ENCODE peak calls at places on chromosome 14, in ten cellular contexts. Q is fibroblast of mammary gland, R is AG10803, U is upper lobe of right lung, I is astrocyte of the cerebellum, S is Calu3, C is H1, J is ovary, T is endothelial cell, N is tibial nerve. A is an unnamed sample.

GRCh38 chr14:69374235-69374634 is 23.9 kb downstream of the ERH start:
- DNase-seq in J (no peak), S (no peak), R (no peak), Q (no peak), U (no peak), C (no peak), I (no peak), T (no peak), N (no peak), A (no peak)

GRCh38 chr14:61226015-61226654 is 55.0 kb downstream of the TMEM30B start:
- DNase-seq in U (no peak), T (no peak), S (no peak), J (no peak), C (no peak), R (peak; percentile 80), I (peak; percentile 79), Q (no peak), N (no peak), A (no peak)

GRCh38 chr14:90396342-90397339 is at the start of gene CALM1:
- DNase-seq in N (peak; percentile 86), S (peak; percentile 96), R (peak; percentile 97), U (peak; percentile 97), C (peak; percentile 80), I (peak; percentile 83), J (peak; percentile 97), T (peak; percentile 96), Q (peak; percentile 90), A (peak; percentile 97)

GRCh38 chr14:77709412-77709811 is 1.5 kb downstream of the SLIRP start:
- DNase-seq in N (no peak), S (no peak), J (no peak), C (no peak), T (no peak), U (no peak), R (no peak), Q (no peak), I (no peak), A (no peak)

GRCh38 chr14:98962118-98962517 is 309.9 kb downstream of the BCL11B start:
- DNase-seq in C (no peak), U (no peak), J (no peak), I (no peak), T (no peak), S (no peak), R (no peak), N (no peak), Q (no peak), A (no peak)

GRCh38 chr14:93984987-93985410 is 8.6 kb upstream of the ASB2 start:
- DNase-seq in R (peak; percentile 95), I (peak; percentile 62), Q (peak; percentile 41), J (peak; percentile 45), C (no peak), U (no peak), N (no peak), S (peak; percentile 60), T (peak; percentile 49), A (peak; percentile 69)

GRCh38 chr14:97970222-97970621 is 1173.0 kb downstream of the VRK1 start:
- DNase-seq in T (no peak), C (no peak), S (no peak), J (no peak), R (no peak), N (no peak), Q (no peak), I (no peak), U (no peak), A (no peak)

GRCh38 chr14:50002926-50003212 is 110.0 kb downstream of the ARF6 start:
- DNase-seq in U (no peak), J (no peak), R (no peak), T (no peak), Q (no peak), N (no peak), C (no peak), I (no peak), S (no peak), A (no peak)

DNA sequence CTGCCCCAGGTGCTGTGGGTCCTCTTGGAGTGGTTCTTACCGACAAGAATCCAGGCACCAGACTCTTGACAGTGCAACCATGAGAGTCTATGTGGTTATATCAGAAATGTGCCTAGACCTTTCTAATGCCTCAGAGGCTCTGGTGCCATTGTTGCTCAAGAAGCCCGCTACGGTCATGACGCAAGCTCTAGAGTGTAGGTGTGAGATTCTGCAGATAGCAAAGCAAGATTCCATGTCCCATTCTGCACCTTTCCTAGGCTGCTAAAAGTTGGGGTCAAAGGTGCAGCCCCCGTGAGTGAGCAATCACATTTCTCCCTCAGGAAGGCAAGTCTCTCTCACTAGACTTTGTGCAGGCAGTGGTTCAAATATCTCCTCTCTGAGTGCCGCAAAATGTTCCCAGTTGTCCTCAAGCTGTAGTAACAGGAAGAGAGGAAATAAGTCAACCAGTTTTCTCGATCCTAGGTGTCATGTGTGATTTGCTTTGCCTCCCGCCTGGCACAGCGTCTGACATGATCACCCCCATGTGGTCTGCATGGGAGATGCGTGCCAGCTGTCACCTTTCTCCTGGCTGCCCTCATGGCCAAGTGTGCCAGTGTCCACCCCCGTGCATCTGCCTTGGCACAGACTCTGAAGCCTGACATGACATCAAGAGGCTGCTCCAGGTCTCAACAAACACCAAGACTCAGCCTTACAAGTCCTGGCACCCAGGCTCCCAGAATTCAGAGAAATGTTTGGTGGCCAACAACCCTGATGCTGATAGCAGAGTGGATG is 122.5 kb upstream of the COCH start:
- DNase-seq in C (no peak), J (no peak), U (no peak), T (no peak), R (no peak), N (no peak), S (no peak), Q (no peak), I (no peak), A (no peak)
- TF ChIP-seq CTCF in C (peak; percentile 11), J (no peak), U (no peak), T (no peak), R (no peak), N (no peak), S (no peak), Q (no peak), I (no peak), A (no peak)

GRCh38 chr14:81247271-81247766 is 26.6 kb upstream of the GTF2A1 start:
- DNase-seq in C (no peak), N (no peak), T (no peak), R (peak; percentile 39), Q (no peak), J (no peak), U (no peak), I (no peak), S (no peak), A (no peak)

GRCh38 chr14:81246561-81247270 is 26.0 kb upstream of the GTF2A1 start:
- DNase-seq in T (no peak), Q (no peak), U (no peak), R (peak; percentile 73), I (no peak), C (no peak), S (no peak), N (no peak), J (no peak), A (no peak)

GRCh38 chr14:81256289-81256960 is 35.7 kb upstream of the GTF2A1 start:
- DNase-seq in R (no peak), N (no peak), C (no peak), Q (no peak), S (no peak), U (no peak), J (no peak), I (no peak), T (no peak), A (no peak)

DNA sequence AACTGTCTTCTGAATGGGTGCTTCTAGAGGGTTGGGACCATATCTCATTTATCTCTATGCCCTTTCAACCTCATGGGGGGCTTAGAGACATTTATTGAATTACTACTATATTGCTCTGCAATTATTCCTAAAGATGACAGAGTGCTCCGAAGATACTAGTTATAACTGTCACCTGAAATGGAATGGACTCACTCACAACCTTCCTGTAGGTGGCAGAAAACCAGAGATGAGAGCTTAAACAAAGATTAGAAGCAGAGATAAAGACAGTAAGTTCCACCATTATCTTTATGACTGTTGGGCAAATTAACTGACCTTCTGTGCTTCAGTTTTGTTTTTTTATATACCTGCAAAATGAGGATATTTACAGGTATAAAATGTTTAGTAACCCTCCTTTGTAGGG is 31.5 kb upstream of the GTF2A1 start:
- DNase-seq in I (no peak), T (no peak), C (no peak), S (no peak), J (no peak), Q (no peak), R (no peak), N (no peak), U (no peak), A (no peak)
- TF ChIP-seq CTCF in I (no peak), T (no peak), C (no peak), S (no peak), J (no peak), Q (no peak), R (no peak), N (no peak), U (no peak), A (no peak)

GRCh38 chr14:96497087-96497486 is 5.1 kb upstream of the PAPOLA start:
- DNase-seq in U (no peak), Q (no peak), T (no peak), N (no peak), S (no peak), J (no peak), R (no peak), I (no peak), C (no peak), A (no peak)

GRCh38 chr14:96497586-96497985 is 4.6 kb upstream of the PAPOLA start:
- DNase-seq in R (no peak), U (peak; percentile 47), S (no peak), N (no peak), J (no peak), C (no peak), T (no peak), Q (no peak), I (no peak), A (no peak)

GRCh38 chr14:96502621-96503251 is 554 bp downstream of the PAPOLA start:
- DNase-seq in U (peak; percentile 85), S (peak; percentile 58), C (no peak), J (no peak), R (peak; percentile 20), Q (peak; percentile 31), N (no peak), I (no peak), T (peak; percentile 77), A (peak; percentile 73)

GRCh38 chr14:96501383-96501745 is 818 bp upstream of the PAPOLA start:
- DNase-seq in I (no peak), N (no peak), U (no peak), J (no peak), Q (no peak), T (peak; percentile 7), R (no peak), S (no peak), C (no peak), A (no peak)

DNA sequence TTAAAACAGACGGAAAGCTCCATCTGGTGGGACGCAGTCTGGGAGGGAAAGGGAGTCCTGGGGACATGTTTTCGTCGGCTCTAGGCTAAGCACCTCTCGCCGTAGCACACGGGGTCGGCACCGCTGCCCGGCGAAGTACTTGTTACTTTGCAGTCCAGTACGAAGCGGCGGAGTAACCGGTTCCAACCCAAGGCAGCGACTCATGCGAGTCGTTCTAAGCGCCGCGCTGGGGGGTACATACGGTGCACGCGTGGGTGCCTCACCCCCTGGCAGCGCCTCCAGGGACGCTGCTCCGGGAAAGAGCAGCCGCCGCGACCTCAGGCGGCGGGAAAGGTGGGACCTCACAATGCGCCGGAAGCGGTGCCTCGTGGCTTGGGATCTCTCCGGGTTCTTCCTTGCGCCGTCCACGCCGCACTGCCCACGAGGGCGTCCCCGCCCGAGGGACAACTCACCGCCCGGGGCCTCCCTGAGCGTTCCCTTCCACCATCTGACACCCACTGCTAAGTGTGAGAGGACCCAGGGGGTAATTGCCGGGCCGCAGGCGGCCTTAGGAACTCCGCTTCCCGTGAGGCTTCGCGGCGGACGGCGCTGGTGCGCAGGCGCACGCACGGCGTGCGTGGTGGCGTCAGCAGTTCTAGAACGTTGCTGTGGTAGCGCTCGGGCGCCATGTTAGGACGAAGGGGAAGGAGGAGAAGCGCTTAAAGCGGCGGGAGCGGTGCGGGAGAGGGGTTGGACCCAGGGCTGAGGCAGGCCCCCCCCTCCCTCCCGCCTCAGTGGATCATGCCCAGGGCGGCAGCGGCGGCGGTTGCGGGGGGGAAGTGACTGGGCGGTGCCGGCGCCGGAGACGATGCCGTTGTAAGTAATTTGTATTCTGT is at the start of gene PAPOLA:
- DNase-seq in U (peak; percentile 98), S (peak; percentile 94), J (peak; percentile 97), R (peak; percentile 93), N (peak; percentile 86), T (peak; percentile 92), Q (peak; percentile 94), I (peak; percentile 89), C (peak; percentile 87), A (peak; percentile 94)
- TF ChIP-seq CTCF in U (no peak), S (no peak), J (no peak), R (peak; percentile 12), N (peak; percentile 41), T (no peak), Q (no peak), I (no peak), C (peak; percentile 8), A (no peak)

DNA sequence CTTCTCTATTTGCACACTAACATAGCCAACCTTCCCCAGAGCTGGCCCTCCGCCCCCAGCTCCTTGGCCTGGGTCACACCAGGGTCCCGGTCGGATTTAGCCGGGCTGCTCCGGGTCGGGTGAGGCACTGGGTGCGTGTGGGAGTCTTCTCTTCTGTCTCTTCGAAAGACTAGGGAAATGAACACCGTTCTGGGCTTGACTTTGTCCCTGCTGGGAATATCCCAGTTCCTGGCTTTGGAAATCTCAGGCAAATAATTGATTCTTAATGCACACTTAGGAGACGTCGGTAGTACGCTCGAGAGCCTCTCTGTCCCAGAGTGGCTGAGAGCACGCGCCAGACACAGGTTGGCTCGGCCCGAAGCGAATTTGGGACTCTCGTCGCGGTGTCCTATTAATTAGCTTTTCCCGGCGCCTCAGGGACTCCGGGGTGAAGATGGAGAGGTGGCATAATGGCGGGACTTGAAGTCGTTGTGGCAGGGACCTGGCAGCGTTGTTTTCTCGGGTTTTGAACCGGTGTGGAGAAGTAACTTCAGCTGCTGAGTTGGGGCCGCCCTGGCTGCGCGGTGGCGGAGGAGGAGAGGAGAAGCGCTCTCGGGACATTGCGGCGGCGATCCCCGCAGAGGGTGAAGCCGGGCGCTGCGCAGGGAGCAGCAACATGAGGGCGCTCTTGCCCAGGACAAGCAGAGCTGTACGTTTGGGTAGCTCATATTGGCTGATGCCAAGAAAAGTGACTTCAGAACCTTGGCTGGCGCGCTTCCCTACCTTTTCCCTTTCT is 7.5 kb downstream of the FOXG1 start:
- DNase-seq in S (no peak), C (no peak), T (peak; percentile 89), J (no peak), N (no peak), I (peak; percentile 74), U (no peak), Q (peak; percentile 66), R (peak; percentile 40), A (peak; percentile 88)
- TF ChIP-seq CTCF in S (no peak), C (peak; percentile 85), T (no peak), J (no peak), N (no peak), I (peak; percentile 76), U (no peak), Q (peak; percentile 52), R (peak; percentile 47), A (peak; percentile 50)

A was measured in glutamatergic neuron.